ENCODE peak calls at places on chromosomes 12 and 14, in four cellular contexts. B is BJ, X is small intestine, J is MM.1S. G is an unnamed sample. For H3K36me3 and H3K27me3, the result is how much of the 10 kb centered on the place peaks cover.

GRCh38 chr12:47725893-47726292 is 603 bp upstream of the ENDOU start:
- DNase-seq in B (no peak), X (no peak), J (no peak), G (peak)

GRCh38 chr12:43937947-43938346 is 102.1 kb downstream of the TMEM117 start:
- DNase-seq in B (no peak), X (no peak), J (no peak), G (peak)

GRCh38 chr12:51943346-51943745 is 8.2 kb upstream of the ACVR1B start:
- DNase-seq in B (no peak), X (no peak), J (no peak), G (no peak)

GRCh38 chr12:27619308-27619707 is 76.9 kb upstream of the REP15 start:
- DNase-seq in B (peak), X (no peak), J (no peak), G (peak)

GRCh38 chr12:120286768-120287490 is 4.8 kb downstream of the RNU4-2 start:
- DNase-seq in B (no peak), X (no peak), J (no peak), G (peak)

GRCh38 chr12:7107181-7108041 is 1.6 kb downstream of the C1RL start:
- DNase-seq in B (no peak), X (no peak), J (no peak), G (peak)

GRCh38 chr12:51172515-51173431 is at the start of gene TFCP2:
- DNase-seq in B (peak), X (peak), J (peak), G (peak)

GRCh38 chr14:66999978-67000377 is 189.3 kb upstream of the GARIN2 start:
- DNase-seq in B (no peak), X (no peak), J (no peak), G (no peak)

GRCh38 chr12:109735051-109735521 is 21.5 kb downstream of the FAM222A start:
- DNase-seq in B (no peak), X (no peak), J (no peak), G (no peak)

GRCh38 chr12:55726911-55727310 is 1.9 kb downstream of the CD63 start:
- DNase-seq in B (no peak), X (no peak), J (no peak), G (no peak)
- H3K36me3 ChIP-seq in B (under half), X (under half), J (under half), G (under half)

DNA sequence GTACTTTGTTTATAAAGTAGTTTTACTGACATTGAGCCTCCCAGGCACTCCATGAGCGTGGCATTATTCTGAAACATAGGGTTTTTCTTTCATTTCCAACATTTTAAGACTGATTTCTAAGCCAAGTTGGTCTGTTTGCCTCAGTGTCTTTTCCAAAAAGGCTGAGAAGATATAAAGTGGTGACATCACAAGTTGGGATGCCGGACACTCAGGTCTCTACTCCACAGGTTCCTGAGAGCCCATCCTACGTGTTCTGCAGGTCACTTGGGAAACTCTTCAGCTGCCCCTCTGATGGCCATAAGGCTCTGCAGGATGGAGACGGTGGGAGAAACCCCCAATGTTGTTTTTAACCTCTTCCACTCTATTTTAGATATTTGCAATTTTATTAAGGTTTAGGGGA is 6.0 kb downstream of the RFX4 start:
- DNase-seq in B (no peak), X (no peak), J (no peak), G (no peak)
- H3K27me3 ChIP-seq in B (under half), X (under half), J (half or more), G (under half)

DNA sequence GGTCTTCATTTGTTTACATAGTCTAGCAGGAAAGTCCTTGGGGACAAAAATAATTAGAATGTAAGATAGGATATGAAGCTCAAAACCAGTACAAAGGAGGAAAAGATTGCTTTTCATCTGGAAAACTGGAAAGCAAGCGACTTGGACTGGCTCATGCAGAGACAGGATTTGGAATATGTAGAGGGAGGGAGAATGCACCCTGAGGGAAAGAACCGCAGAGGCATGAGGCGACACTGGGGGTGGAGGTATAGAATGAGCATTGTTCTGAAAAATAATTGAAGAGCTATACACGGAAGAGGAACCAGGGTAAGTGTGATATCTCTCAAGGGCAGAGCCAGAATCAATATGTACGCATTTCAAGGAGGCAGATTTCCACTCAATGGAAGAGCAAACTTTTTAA is 85.5 kb downstream of the PLEKHG3 start:
- DNase-seq in B (no peak), X (no peak), J (no peak), G (no peak)
- H3K36me3 ChIP-seq in B (under half), X (under half), J (under half), G (under half)

GRCh38 chr14:21534576-21534975 is 8.4 kb upstream of the SALL2 start:
- DNase-seq in B (no peak), X (no peak), J (no peak), G (no peak)

GRCh38 chr14:21539154-21539940 is 13.2 kb upstream of the SALL2 start:
- DNase-seq in B (no peak), X (no peak), J (no peak), G (no peak)

GRCh38 chr14:21536395-21537087 is 10.4 kb upstream of the SALL2 start:
- DNase-seq in B (no peak), X (no peak), J (no peak), G (no peak)

GRCh38 chr14:21537088-21537424 is 10.9 kb upstream of the SALL2 start:
- DNase-seq in B (no peak), X (no peak), J (no peak), G (no peak)

DNA sequence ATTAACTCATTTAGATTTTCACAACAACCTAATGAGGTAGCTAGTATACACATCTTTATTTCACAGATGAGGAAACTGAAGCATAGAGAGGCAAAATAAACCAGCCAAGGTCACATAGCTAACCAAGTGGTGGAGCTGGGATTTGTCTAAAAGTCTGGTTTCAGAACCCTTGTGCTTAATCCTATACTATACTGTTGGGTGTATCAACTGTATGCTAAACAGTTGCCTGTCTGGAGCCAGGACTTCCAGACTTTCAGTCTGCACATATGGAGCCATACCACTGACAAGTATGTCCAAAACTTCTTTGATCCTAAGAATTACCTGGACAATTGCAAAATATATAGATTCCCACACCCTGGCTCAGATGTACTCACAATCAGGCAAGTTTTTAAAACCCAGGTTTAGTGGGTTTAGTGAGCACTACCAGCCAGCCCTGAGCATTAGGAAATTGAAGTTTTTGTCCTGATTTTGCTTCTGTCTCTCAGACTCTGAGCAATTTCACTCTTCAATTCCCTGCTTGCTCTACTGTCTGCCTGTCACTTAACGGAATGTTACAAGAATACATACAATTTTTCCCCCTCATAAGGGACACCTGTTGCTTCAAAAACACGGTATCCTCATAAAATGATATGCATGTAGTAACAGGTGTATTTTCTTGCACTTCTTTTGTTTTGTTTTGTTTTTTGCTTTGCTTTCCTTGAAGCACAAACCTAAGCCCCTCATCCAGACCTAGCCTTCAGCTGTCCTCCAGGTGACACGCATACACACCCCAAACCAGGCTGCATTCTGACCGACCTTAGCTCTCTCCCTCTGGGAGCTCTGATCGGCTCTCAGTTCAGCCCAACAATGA is 9.6 kb upstream of the SALL2 start:
- DNase-seq in B (no peak), X (no peak), J (no peak), G (no peak)
- H3K27me3 ChIP-seq in B (under half), X (under half), J (under half), G (under half)

GRCh38 chr14:104712881-104713734 is 10.9 kb upstream of the ADSS1 start:
- DNase-seq in B (no peak), X (no peak), J (no peak), G (no peak)
- H3K36me3 ChIP-seq in B (half or more), X (under half), J (under half), G (half or more)